ENCODE peak calls at places on chromosomes 12 and 14, in eight cellular contexts. One of them, this sample, is unnamed.

GRCh38 chr14:35365130-35366047 is 39.2 kb downstream of the NFKBIA start:
- DNase-seq in effector memory CD4-positive, alpha-beta T cell: no peak
- DNase-seq in NCI-H1092 treated with DMSO at 0.1 percent for 48 hours: no peak
- DNase-seq in Panc1: peak
- DNase-seq in left cardiac atrium: peak
- DNase-seq in stimulated activated CD4-positive, alpha-beta T cell treated with anti-CD3 and anti-CD28 coated beads, Interleukin-15, amount 100 ng/mL, for 1 hour: no peak
- DNase-seq in adipocyte: peak
- DNase-seq in fibroblast of the conjunctiva: no peak
- DNase-seq in this sample: no peak

GRCh38 chr14:105495990-105496830 is 5.2 kb downstream of the TEDC1 start:
- DNase-seq in left cardiac atrium: peak
- DNase-seq in stimulated activated CD4-positive, alpha-beta T cell treated with anti-CD3 and anti-CD28 coated beads, Interleukin-15, amount 100 ng/mL, for 1 hour: no peak
- DNase-seq in NCI-H1092 treated with DMSO at 0.1 percent for 48 hours: no peak
- DNase-seq in fibroblast of the conjunctiva: no peak
- DNase-seq in adipocyte: no peak
- DNase-seq in effector memory CD4-positive, alpha-beta T cell: no peak
- DNase-seq in Panc1: no peak
- DNase-seq in this sample: no peak

GRCh38 chr12:59834659-59835474 is 239.0 kb downstream of the SLC16A7 start:
- DNase-seq in adipocyte: peak
- DNase-seq in Panc1: no peak
- DNase-seq in NCI-H1092 treated with DMSO at 0.1 percent for 48 hours: peak
- DNase-seq in left cardiac atrium: no peak
- DNase-seq in effector memory CD4-positive, alpha-beta T cell: no peak
- DNase-seq in fibroblast of the conjunctiva: peak
- DNase-seq in stimulated activated CD4-positive, alpha-beta T cell treated with anti-CD3 and anti-CD28 coated beads, Interleukin-15, amount 100 ng/mL, for 1 hour: no peak
- DNase-seq in this sample: no peak

GRCh38 chr12:78931466-78931990 is 67.0 kb downstream of the SYT1 start:
- DNase-seq in left cardiac atrium: no peak
- DNase-seq in NCI-H1092 treated with DMSO at 0.1 percent for 48 hours: peak
- DNase-seq in Panc1: no peak
- DNase-seq in fibroblast of the conjunctiva: no peak
- DNase-seq in effector memory CD4-positive, alpha-beta T cell: no peak
- DNase-seq in adipocyte: no peak
- DNase-seq in stimulated activated CD4-positive, alpha-beta T cell treated with anti-CD3 and anti-CD28 coated beads, Interleukin-15, amount 100 ng/mL, for 1 hour: no peak
- DNase-seq in this sample: no peak

GRCh38 chr12:12813120-12814101 is at the start of gene DDX47:
- DNase-seq in stimulated activated CD4-positive, alpha-beta T cell treated with anti-CD3 and anti-CD28 coated beads, Interleukin-15, amount 100 ng/mL, for 1 hour: peak
- DNase-seq in Panc1: no peak
- DNase-seq in adipocyte: peak
- DNase-seq in left cardiac atrium: peak
- DNase-seq in NCI-H1092 treated with DMSO at 0.1 percent for 48 hours: peak
- DNase-seq in fibroblast of the conjunctiva: peak
- DNase-seq in effector memory CD4-positive, alpha-beta T cell: peak
- DNase-seq in this sample: peak

GRCh38 chr14:103480595-103480994 is 42.0 kb downstream of the CKB start:
- DNase-seq in effector memory CD4-positive, alpha-beta T cell: no peak
- DNase-seq in left cardiac atrium: no peak
- DNase-seq in NCI-H1092 treated with DMSO at 0.1 percent for 48 hours: no peak
- DNase-seq in fibroblast of the conjunctiva: no peak
- DNase-seq in adipocyte: no peak
- DNase-seq in stimulated activated CD4-positive, alpha-beta T cell treated with anti-CD3 and anti-CD28 coated beads, Interleukin-15, amount 100 ng/mL, for 1 hour: no peak
- DNase-seq in Panc1: no peak
- DNase-seq in this sample: no peak

GRCh38 chr14:29896354-29896768 is 31.3 kb downstream of the PRKD1 start:
- DNase-seq in fibroblast of the conjunctiva: no peak
- DNase-seq in left cardiac atrium: no peak
- DNase-seq in effector memory CD4-positive, alpha-beta T cell: no peak
- DNase-seq in Panc1: no peak
- DNase-seq in adipocyte: no peak
- DNase-seq in stimulated activated CD4-positive, alpha-beta T cell treated with anti-CD3 and anti-CD28 coated beads, Interleukin-15, amount 100 ng/mL, for 1 hour: no peak
- DNase-seq in NCI-H1092 treated with DMSO at 0.1 percent for 48 hours: peak
- DNase-seq in this sample: no peak

GRCh38 chr12:123421314-123421713 is 15.2 kb downstream of the RILPL2 start:
- DNase-seq in stimulated activated CD4-positive, alpha-beta T cell treated with anti-CD3 and anti-CD28 coated beads, Interleukin-15, amount 100 ng/mL, for 1 hour: no peak
- DNase-seq in left cardiac atrium: no peak
- DNase-seq in effector memory CD4-positive, alpha-beta T cell: no peak
- DNase-seq in Panc1: no peak
- DNase-seq in adipocyte: no peak
- DNase-seq in NCI-H1092 treated with DMSO at 0.1 percent for 48 hours: no peak
- DNase-seq in fibroblast of the conjunctiva: no peak
- DNase-seq in this sample: no peak

GRCh38 chr12:3088251-3088650 is 11.1 kb downstream of the TSPAN9 start:
- DNase-seq in NCI-H1092 treated with DMSO at 0.1 percent for 48 hours: no peak
- DNase-seq in left cardiac atrium: no peak
- DNase-seq in stimulated activated CD4-positive, alpha-beta T cell treated with anti-CD3 and anti-CD28 coated beads, Interleukin-15, amount 100 ng/mL, for 1 hour: no peak
- DNase-seq in adipocyte: no peak
- DNase-seq in Panc1: no peak
- DNase-seq in fibroblast of the conjunctiva: no peak
- DNase-seq in effector memory CD4-positive, alpha-beta T cell: no peak
- DNase-seq in this sample: no peak

GRCh38 chr14:94426526-94426925 is 26.1 kb downstream of the SERPINA11 start:
- DNase-seq in Panc1: no peak
- DNase-seq in fibroblast of the conjunctiva: no peak
- DNase-seq in stimulated activated CD4-positive, alpha-beta T cell treated with anti-CD3 and anti-CD28 coated beads, Interleukin-15, amount 100 ng/mL, for 1 hour: no peak
- DNase-seq in NCI-H1092 treated with DMSO at 0.1 percent for 48 hours: no peak
- DNase-seq in adipocyte: no peak
- DNase-seq in left cardiac atrium: no peak
- DNase-seq in effector memory CD4-positive, alpha-beta T cell: no peak
- DNase-seq in this sample: no peak

GRCh38 chr14:39946796-39947195 is 514.6 kb upstream of the FBXO33 start:
- DNase-seq in left cardiac atrium: no peak
- DNase-seq in stimulated activated CD4-positive, alpha-beta T cell treated with anti-CD3 and anti-CD28 coated beads, Interleukin-15, amount 100 ng/mL, for 1 hour: no peak
- DNase-seq in adipocyte: no peak
- DNase-seq in fibroblast of the conjunctiva: no peak
- DNase-seq in effector memory CD4-positive, alpha-beta T cell: no peak
- DNase-seq in NCI-H1092 treated with DMSO at 0.1 percent for 48 hours: no peak
- DNase-seq in Panc1: no peak
- DNase-seq in this sample: no peak

GRCh38 chr12:49339464-49339861 is 2.5 kb upstream of the C1QL4 start:
- DNase-seq in left cardiac atrium: no peak
- DNase-seq in Panc1: no peak
- DNase-seq in fibroblast of the conjunctiva: no peak
- DNase-seq in adipocyte: no peak
- DNase-seq in stimulated activated CD4-positive, alpha-beta T cell treated with anti-CD3 and anti-CD28 coated beads, Interleukin-15, amount 100 ng/mL, for 1 hour: no peak
- DNase-seq in NCI-H1092 treated with DMSO at 0.1 percent for 48 hours: no peak
- DNase-seq in effector memory CD4-positive, alpha-beta T cell: no peak
- DNase-seq in this sample: peak

GRCh38 chr12:40692617-40693502 is 621 bp downstream of the CNTN1 start:
- DNase-seq in adipocyte: no peak
- DNase-seq in stimulated activated CD4-positive, alpha-beta T cell treated with anti-CD3 and anti-CD28 coated beads, Interleukin-15, amount 100 ng/mL, for 1 hour: no peak
- DNase-seq in NCI-H1092 treated with DMSO at 0.1 percent for 48 hours: no peak
- DNase-seq in effector memory CD4-positive, alpha-beta T cell: no peak
- DNase-seq in fibroblast of the conjunctiva: no peak
- DNase-seq in left cardiac atrium: no peak
- DNase-seq in Panc1: no peak
- DNase-seq in this sample: no peak

This sample was measured in DMS79.